ENCODE peak calls at places on chromosome 2, in ten cellular contexts. O, Q, X, I, N, B, C, K, A and Y are unnamed samples. For H3K4me1, the result is how much of the 10 kb centered on the place peaks cover.

GRCh38 chr2:88927142-88927541 is 235.7 kb downstream of the RPIA start:
- DNase-seq in O (no peak), Q (no peak), X (no peak), I (no peak), N (no peak), B (no peak), C (no peak), K (no peak), A (no peak), Y (no peak)

GRCh38 chr2:169042856-169043255 is 11.7 kb upstream of the ABCB11 start:
- DNase-seq in O (no peak), Q (no peak), X (no peak), I (no peak), N (no peak), B (no peak), C (no peak), K (no peak), A (no peak), Y (no peak)

GRCh38 chr2:72278046-72278445 is 130.4 kb upstream of the CYP26B1 start:
- DNase-seq in O (peak), Q (no peak), X (no peak), I (no peak), N (no peak), B (no peak), C (no peak), K (no peak), A (no peak), Y (no peak)

GRCh38 chr2:167719410-167719809 is 528.0 kb downstream of the STK39 start:
- DNase-seq in O (no peak), Q (no peak), X (no peak), I (no peak), N (no peak), B (no peak), C (no peak), K (no peak), A (no peak), Y (no peak)

GRCh38 chr2:197107291-197108269 is 181.1 kb upstream of the PGAP1 start:
- DNase-seq in O (peak), Q (no peak), X (no peak), I (peak), N (no peak), B (no peak), C (no peak), K (peak), A (no peak), Y (peak)

GRCh38 chr2:218878941-218879761 is 1.5 kb upstream of the WNT10A start:
- DNase-seq in O (no peak), Q (no peak), X (no peak), I (no peak), N (peak), B (peak), C (no peak), K (no peak), A (no peak), Y (peak)

GRCh38 chr2:3185910-3186309 is 191.7 kb downstream of the EIPR1 start:
- DNase-seq in O (no peak), Q (no peak), X (no peak), I (no peak), N (no peak), B (peak), C (no peak), K (no peak), A (no peak), Y (no peak)

GRCh38 chr2:101307503-101307902 is 998 bp downstream of the RNF149 start:
- DNase-seq in O (peak), Q (no peak), X (no peak), I (no peak), N (no peak), B (no peak), C (no peak), K (no peak), A (no peak), Y (no peak)

GRCh38 chr2:72576861-72577260 is 249.0 kb downstream of the EXOC6B start:
- DNase-seq in O (no peak), Q (no peak), X (no peak), I (no peak), N (no peak), B (no peak), C (no peak), K (no peak), A (no peak), Y (no peak)

GRCh38 chr2:120770641-120771040 is 35.0 kb downstream of the GLI2 start:
- DNase-seq in O (no peak), Q (no peak), X (no peak), I (no peak), N (no peak), B (peak), C (no peak), K (peak), A (no peak), Y (no peak)

GRCh38 chr2:131516011-131516410 is 11.7 kb upstream of the CCDC74A start:
- DNase-seq in O (no peak), Q (no peak), X (no peak), I (no peak), N (no peak), B (peak), C (no peak), K (peak), A (no peak), Y (no peak)

GRCh38 chr2:118697771-118698170 is 149.7 kb downstream of the EN1 start:
- DNase-seq in O (no peak), Q (no peak), X (no peak), I (no peak), N (no peak), B (no peak), C (no peak), K (no peak), A (no peak), Y (no peak)

GRCh38 chr2:150135223-150135883 is 352.1 kb downstream of the RND3 start:
- DNase-seq in O (no peak), Q (no peak), X (no peak), I (no peak), N (no peak), B (no peak), C (no peak), K (no peak), A (no peak), Y (peak)

GRCh38 chr2:161586517-161587167 is 37.6 kb upstream of the SLC4A10 start:
- DNase-seq in O (peak), Q (no peak), X (peak), I (peak), N (peak), B (no peak), C (no peak), K (no peak), A (no peak), Y (no peak)

GRCh38 chr2:146701183-146701582 is 1143.6 kb upstream of the ACVR2A start:
- DNase-seq in O (no peak), Q (no peak), X (no peak), I (peak), N (no peak), B (no peak), C (no peak), K (no peak), A (no peak), Y (no peak)

GRCh38 chr2:231397928-231398294 is 2.4 kb downstream of the B3GNT7 start:
- DNase-seq in O (no peak), Q (no peak), X (no peak), I (no peak), N (no peak), B (no peak), C (no peak), K (no peak), A (no peak), Y (no peak)

GRCh38 chr2:165693838-165694237 is 100.2 kb downstream of the GALNT3 start:
- DNase-seq in O (no peak), Q (no peak), X (no peak), I (no peak), N (no peak), B (no peak), C (no peak), K (no peak), A (no peak), Y (no peak)

GRCh38 chr2:42443980-42444379 is 49.8 kb downstream of the KCNG3 start:
- DNase-seq in O (no peak), Q (no peak), X (no peak), I (no peak), N (no peak), B (no peak), C (no peak), K (no peak), A (no peak), Y (no peak)

GRCh38 chr2:181955010-181955409 is 30.6 kb upstream of the PPP1R1C start:
- DNase-seq in O (peak), Q (no peak), X (peak), I (no peak), N (no peak), B (no peak), C (no peak), K (no peak), A (no peak), Y (no peak)

GRCh38 chr2:209519911-209520310 is 96.1 kb downstream of the MAP2 start:
- DNase-seq in O (no peak), Q (no peak), X (no peak), I (peak), N (no peak), B (no peak), C (no peak), K (no peak), A (no peak), Y (no peak)

GRCh38 chr2:175552902-175553301 is 371.4 kb upstream of the ATP5MC3 start:
- DNase-seq in O (no peak), Q (no peak), X (no peak), I (no peak), N (no peak), B (no peak), C (no peak), K (no peak), A (no peak), Y (no peak)

GRCh38 chr2:234691226-234691600 is 194.3 kb upstream of the ARL4C start:
- DNase-seq in O (no peak), Q (no peak), X (no peak), I (no peak), N (peak), B (no peak), C (no peak), K (no peak), A (no peak), Y (no peak)

GRCh38 chr2:176468471-176468870 is 199.2 kb downstream of the MTX2 start:
- DNase-seq in O (no peak), Q (no peak), X (no peak), I (no peak), N (no peak), B (no peak), C (no peak), K (no peak), A (no peak), Y (no peak)

GRCh38 chr2:205889073-205889472 is 196.9 kb downstream of the INO80D start:
- DNase-seq in O (peak), Q (no peak), X (no peak), I (no peak), N (no peak), B (no peak), C (no peak), K (no peak), A (no peak), Y (no peak)

GRCh38 chr2:6865346-6866238 is at the start of gene CMPK2:
- DNase-seq in O (peak), Q (no peak), X (no peak), I (peak), N (peak), B (peak), C (peak), K (peak), A (peak), Y (peak)

GRCh38 chr2:176589956-176590509 is 320.8 kb downstream of the MTX2 start:
- DNase-seq in O (no peak), Q (no peak), X (no peak), I (no peak), N (no peak), B (no peak), C (no peak), K (no peak), A (no peak), Y (no peak)

GRCh38 chr2:206989306-206989705 is 50.0 kb downstream of the CPO start:
- DNase-seq in O (peak), Q (no peak), X (no peak), I (peak), N (peak), B (peak), C (peak), K (no peak), A (no peak), Y (peak)

GRCh38 chr2:151032741-151033152 is 228.9 kb downstream of the RBM43 start:
- DNase-seq in O (no peak), Q (no peak), X (no peak), I (no peak), N (no peak), B (no peak), C (no peak), K (no peak), A (no peak), Y (no peak)

GRCh38 chr2:203915256-203915655 is 21.3 kb upstream of the ICOS start:
- DNase-seq in O (no peak), Q (no peak), X (no peak), I (no peak), N (no peak), B (no peak), C (no peak), K (no peak), A (no peak), Y (no peak)

GRCh38 chr2:220275454-220275853 is 648.0 kb downstream of the SLC4A3 start:
- DNase-seq in O (no peak), Q (no peak), X (no peak), I (no peak), N (no peak), B (no peak), C (no peak), K (no peak), A (no peak), Y (no peak)

GRCh38 chr2:68936889-68937288 is 15.8 kb downstream of the GKN2 start:
- DNase-seq in O (no peak), Q (no peak), X (no peak), I (no peak), N (no peak), B (no peak), C (no peak), K (no peak), A (no peak), Y (no peak)

GRCh38 chr2:226903179-226903578 is 67.3 kb downstream of the RHBDD1 start:
- DNase-seq in O (no peak), Q (no peak), X (no peak), I (no peak), N (no peak), B (no peak), C (no peak), K (no peak), A (no peak), Y (no peak)

GRCh38 chr2:120389036-120389391 is 43.1 kb downstream of the INHBB start:
- DNase-seq in O (no peak), Q (peak), X (no peak), I (no peak), N (no peak), B (no peak), C (peak), K (no peak), A (no peak), Y (peak)

GRCh38 chr2:99066075-99066557 is 75.4 kb upstream of the C2orf15 start:
- DNase-seq in O (peak), Q (no peak), X (peak), I (peak), N (peak), B (no peak), C (no peak), K (no peak), A (peak), Y (no peak)
- H3K4me3 ChIP-seq in O (no peak), Q (no peak), X (no peak), I (no peak), N (no peak), B (no peak), C (peak), K (no peak), A (peak), Y (no peak)

DNA sequence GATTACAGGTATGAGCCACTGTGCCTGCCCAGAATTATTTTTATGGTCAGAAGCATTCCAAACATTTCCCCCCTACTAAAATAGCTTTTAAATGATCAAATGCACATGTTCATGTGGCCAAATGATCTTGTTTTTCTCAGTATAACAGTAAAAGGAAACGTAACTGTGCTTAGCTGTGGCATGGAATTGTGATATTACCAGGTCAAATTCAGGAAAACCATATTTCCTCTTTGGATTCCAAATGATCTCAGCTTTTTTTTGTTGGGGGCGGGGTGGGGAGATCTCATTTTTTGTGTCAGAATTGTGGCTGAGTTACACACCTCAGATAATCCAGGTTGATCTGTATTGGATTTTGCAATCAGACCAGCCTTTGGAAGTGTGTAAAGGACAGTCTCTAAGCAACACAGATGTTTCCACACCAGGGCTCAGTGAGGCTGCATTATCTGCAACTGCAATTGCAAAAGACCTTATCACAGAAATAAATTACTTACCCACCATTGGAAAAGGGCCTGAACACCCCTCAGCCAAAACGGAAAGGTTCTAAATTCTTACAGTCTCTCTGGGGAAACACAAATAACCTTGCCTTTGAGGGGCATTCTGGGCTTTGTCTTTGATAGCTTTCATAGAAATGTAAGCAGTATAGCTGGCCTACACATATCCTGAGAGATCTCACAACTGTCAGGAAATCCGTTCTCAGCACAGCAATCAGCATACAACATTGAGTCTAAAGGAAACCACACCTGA is 8.4 kb downstream of the CASP10 start:
- DNase-seq in O (peak), Q (no peak), X (no peak), I (no peak), N (no peak), B (no peak), C (no peak), K (no peak), A (peak), Y (no peak)
- TF ChIP-seq POLR2AphosphoS5 in O (no peak), Q (no peak), X (no peak), I (no peak), N (no peak), B (no peak), C (no peak), K (no peak), A (no peak), Y (no peak)

GRCh38 chr2:86293612-86294011 is 43.8 kb downstream of the REEP1 start:
- DNase-seq in O (no peak), Q (no peak), X (no peak), I (no peak), N (no peak), B (no peak), C (no peak), K (no peak), A (no peak), Y (no peak)

GRCh38 chr2:86290596-86291327 is 46.7 kb downstream of the REEP1 start:
- DNase-seq in O (no peak), Q (no peak), X (no peak), I (no peak), N (no peak), B (no peak), C (no peak), K (no peak), A (no peak), Y (no peak)

GRCh38 chr2:86295071-86295470 is 42.4 kb downstream of the REEP1 start:
- DNase-seq in O (no peak), Q (no peak), X (no peak), I (no peak), N (no peak), B (no peak), C (no peak), K (no peak), A (no peak), Y (peak)

GRCh38 chr2:86292571-86293515 is 44.6 kb downstream of the REEP1 start:
- DNase-seq in O (no peak), Q (no peak), X (no peak), I (no peak), N (no peak), B (no peak), C (no peak), K (no peak), A (no peak), Y (no peak)

GRCh38 chr2:86291328-86291662 is 46.1 kb downstream of the REEP1 start:
- DNase-seq in O (no peak), Q (no peak), X (no peak), I (no peak), N (no peak), B (no peak), C (no peak), K (no peak), A (no peak), Y (no peak)
- H3K4me1 ChIP-seq in O (under half), Q (under half), X (under half), I (under half), N (under half), B (under half), C (under half), K (under half), A (under half), Y (under half)

DNA sequence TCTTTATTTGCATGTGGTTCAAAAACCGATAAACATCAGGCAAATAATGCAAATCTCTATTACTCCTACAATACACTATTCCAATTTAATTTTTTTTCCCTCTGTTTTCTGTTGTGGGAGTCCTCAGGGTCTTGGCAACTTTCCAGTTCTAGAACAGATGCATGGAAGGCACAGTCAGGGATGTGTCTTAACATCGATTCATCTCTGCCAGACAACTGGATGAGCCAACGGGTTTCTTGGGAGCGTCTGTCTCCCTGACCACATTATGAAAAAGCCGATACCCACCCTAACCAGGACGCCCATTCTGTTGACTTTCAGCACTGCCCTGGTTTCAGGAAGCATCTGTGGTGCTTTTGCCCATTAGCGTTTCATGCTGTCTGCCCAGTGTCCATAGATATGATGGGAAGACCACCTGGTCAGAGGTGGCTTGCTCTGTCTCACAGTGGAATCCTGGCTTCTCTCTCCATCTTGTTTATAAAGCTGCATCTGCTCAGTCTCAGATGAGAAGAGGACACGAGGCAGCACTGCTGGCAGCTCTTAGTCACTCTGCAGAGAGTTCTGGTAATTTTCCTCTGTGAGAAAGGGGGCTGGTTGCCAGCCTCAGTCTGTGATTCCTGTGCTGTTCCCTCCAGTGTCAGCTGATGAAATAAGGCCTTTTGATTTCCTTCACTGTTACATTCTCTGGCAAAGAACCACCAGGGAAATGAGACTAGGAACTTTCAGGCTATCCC is 57.9 kb upstream of the KCNE4 start:
- DNase-seq in O (peak), Q (no peak), X (no peak), I (no peak), N (peak), B (no peak), C (peak), K (peak), A (no peak), Y (peak)
- H3K4me3 ChIP-seq in O (no peak), Q (no peak), X (no peak), I (no peak), N (peak), B (no peak), C (no peak), K (no peak), A (no peak), Y (no peak)

GRCh38 chr2:44936275-44936674 is 5.2 kb upstream of the SIX3 start:
- DNase-seq in O (no peak), Q (no peak), X (no peak), I (no peak), N (no peak), B (no peak), C (no peak), K (no peak), A (no peak), Y (no peak)

GRCh38 chr2:44939074-44940052 is 2.1 kb upstream of the SIX3 start:
- DNase-seq in O (no peak), Q (peak), X (no peak), I (peak), N (peak), B (peak), C (no peak), K (no peak), A (no peak), Y (no peak)

GRCh38 chr2:44936715-44937687 is 4.5 kb upstream of the SIX3 start:
- DNase-seq in O (no peak), Q (peak), X (no peak), I (peak), N (peak), B (peak), C (no peak), K (peak), A (no peak), Y (no peak)

GRCh38 chr2:44938287-44939073 is 3.0 kb upstream of the SIX3 start:
- DNase-seq in O (no peak), Q (peak), X (no peak), I (peak), N (peak), B (peak), C (no peak), K (no peak), A (no peak), Y (no peak)

GRCh38 chr2:44937688-44938240 is 3.7 kb upstream of the SIX3 start:
- DNase-seq in O (no peak), Q (peak), X (no peak), I (peak), N (peak), B (peak), C (no peak), K (no peak), A (no peak), Y (no peak)
- TF ChIP-seq POLR2AphosphoS5 in O (no peak), Q (no peak), X (no peak), I (no peak), N (peak), B (no peak), C (no peak), K (no peak), A (no peak), Y (no peak)

GRCh38 chr2:96934831-96935545 is 51.4 kb downstream of the FAM178B start:
- DNase-seq in O (no peak), Q (no peak), X (no peak), I (no peak), N (no peak), B (peak), C (no peak), K (no peak), A (no peak), Y (no peak)
- H3K4me1 ChIP-seq in O (under half), Q (under half), X (under half), I (under half), N (under half), B (under half), C (under half), K (under half), A (under half), Y (under half)